ENCODE peak calls at places on chromosome 16, in five cellular contexts. Z, X, E, U and F are unnamed samples. For H3K36me3, the result is how much of the 10 kb centered on the place peaks cover.

GRCh38 chr16:23496826-23497542 is 13.3 kb downstream of the GGA2 start:
- DNase-seq in Z (no peak), X (no peak), E (peak), U (no peak), F (peak)

GRCh38 chr16:19410435-19411153 is 7.1 kb upstream of the TMC5 start:
- DNase-seq in Z (peak), X (peak), E (peak), U (peak), F (peak)

GRCh38 chr16:56988161-56988947 is 1.0 kb upstream of the NLRC5 start:
- DNase-seq in Z (no peak), X (no peak), E (peak), U (no peak), F (peak)

GRCh38 chr16:49842972-49843371 is 12.9 kb downstream of the ZNF423 start:
- DNase-seq in Z (no peak), X (no peak), E (no peak), U (no peak), F (no peak)

GRCh38 chr16:89350701-89351380 is 133.3 kb downstream of the ZNF778 start:
- DNase-seq in Z (no peak), X (no peak), E (no peak), U (no peak), F (no peak)

GRCh38 chr16:11631214-11631613 is 37.0 kb upstream of the SNN start:
- DNase-seq in Z (no peak), X (no peak), E (no peak), U (no peak), F (no peak)

GRCh38 chr16:58508671-58509251 is 6.6 kb upstream of the SETD6 start:
- DNase-seq in Z (no peak), X (no peak), E (no peak), U (no peak), F (peak)

GRCh38 chr16:66479661-66480264 is 52.7 kb downstream of the BEAN1 start:
- DNase-seq in Z (peak), X (no peak), E (no peak), U (no peak), F (peak)

GRCh38 chr16:24046442-24046841 is 209.7 kb upstream of the CACNG3 start:
- DNase-seq in Z (peak), X (no peak), E (no peak), U (peak), F (no peak)

GRCh38 chr16:88528902-88529318 is 41.3 kb upstream of the ZC3H18 start:
- DNase-seq in Z (no peak), X (no peak), E (no peak), U (no peak), F (no peak)

GRCh38 chr16:51674615-51675014 is 523.5 kb upstream of the SALL1 start:
- DNase-seq in Z (no peak), X (no peak), E (no peak), U (no peak), F (no peak)

GRCh38 chr16:2523801-2524231 is 3.6 kb downstream of the AMDHD2 start:
- DNase-seq in Z (no peak), X (no peak), E (no peak), U (no peak), F (peak)

GRCh38 chr16:5042574-5043171 is 8.9 kb upstream of the NAGPA start:
- DNase-seq in Z (peak), X (peak), E (no peak), U (peak), F (no peak)

GRCh38 chr16:59341368-59341767 is 607.3 kb upstream of the GOT2 start:
- DNase-seq in Z (peak), X (no peak), E (no peak), U (peak), F (no peak)

GRCh38 chr16:73126453-73126853 is 78.5 kb upstream of the ZFHX3 start:
- DNase-seq in Z (no peak), X (no peak), E (no peak), U (no peak), F (no peak)

GRCh38 chr16:15900357-15900756 is 12.0 kb upstream of the CEP20 start:
- DNase-seq in Z (no peak), X (no peak), E (no peak), U (no peak), F (no peak)

GRCh38 chr16:57630402-57630787 is 2.0 kb downstream of the ADGRG1 start:
- DNase-seq in Z (peak), X (no peak), E (no peak), U (no peak), F (no peak)

GRCh38 chr16:84268661-84269060 is 26.0 kb upstream of the WFDC1 start:
- DNase-seq in Z (no peak), X (no peak), E (no peak), U (no peak), F (no peak)

GRCh38 chr16:24499193-24499814 is 40.1 kb upstream of the RBBP6 start:
- DNase-seq in Z (peak), X (peak), E (peak), U (peak), F (no peak)

GRCh38 chr16:31874354-31875111 is 926 bp downstream of the ZNF267 start:
- DNase-seq in Z (no peak), X (peak), E (no peak), U (peak), F (no peak)

GRCh38 chr16:83802135-83802534 is 5.6 kb upstream of the HSBP1 start:
- DNase-seq in Z (no peak), X (peak), E (no peak), U (no peak), F (no peak)

GRCh38 chr16:89579351-89579750 is 3.8 kb downstream of the CPNE7 start:
- DNase-seq in Z (no peak), X (no peak), E (no peak), U (no peak), F (no peak)

GRCh38 chr16:8935989-8936388 is 27.7 kb downstream of the USP7 start:
- DNase-seq in Z (peak), X (no peak), E (no peak), U (no peak), F (no peak)
- TF ChIP-seq CTCF in Z (peak), X (no peak), E (no peak), U (peak), F (peak)

GRCh38 chr16:3770530-3770929 is 53.2 kb upstream of the TRAP1 start:
- DNase-seq in Z (no peak), X (peak), E (no peak), U (no peak), F (peak)

GRCh38 chr16:3767333-3767977 is 50.1 kb upstream of the TRAP1 start:
- DNase-seq in Z (peak), X (no peak), E (no peak), U (no peak), F (no peak)

GRCh38 chr16:3771513-3771912 is 54.2 kb upstream of the TRAP1 start:
- DNase-seq in Z (no peak), X (peak), E (no peak), U (no peak), F (no peak)

GRCh38 chr16:3769942-3770341 is 52.6 kb upstream of the TRAP1 start:
- DNase-seq in Z (peak), X (no peak), E (no peak), U (no peak), F (peak)

DNA sequence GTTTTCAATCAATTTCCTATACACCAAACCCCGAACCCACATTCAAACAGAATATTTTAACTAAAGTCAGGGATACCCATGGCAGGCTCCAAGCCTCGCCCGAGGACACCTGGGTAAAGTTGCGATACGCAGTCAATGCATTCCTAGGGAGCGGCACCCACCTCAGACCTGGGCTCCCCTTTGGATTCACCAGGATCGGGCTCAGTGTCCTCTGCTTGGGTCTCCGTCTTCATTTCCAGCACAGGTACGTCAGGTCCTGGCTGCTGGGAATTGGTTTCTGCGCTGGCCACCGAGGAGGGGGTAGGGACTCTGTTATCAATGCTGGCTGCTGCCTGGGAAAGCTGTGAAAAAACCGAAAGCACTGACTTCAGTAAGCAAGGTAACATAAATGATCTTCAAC is 51.7 kb upstream of the TRAP1 start:
- DNase-seq in Z (peak), X (no peak), E (no peak), U (no peak), F (no peak)
- H3K36me3 ChIP-seq in Z (half or more), X (under half), E (under half), U (half or more), F (under half)

GRCh38 chr16:30633526-30633925 is 17.2 kb upstream of the PRR14 start:
- DNase-seq in Z (no peak), X (no peak), E (no peak), U (no peak), F (no peak)
- H3K4me3 ChIP-seq in Z (peak), X (peak), E (peak), U (peak), F (peak)

DNA sequence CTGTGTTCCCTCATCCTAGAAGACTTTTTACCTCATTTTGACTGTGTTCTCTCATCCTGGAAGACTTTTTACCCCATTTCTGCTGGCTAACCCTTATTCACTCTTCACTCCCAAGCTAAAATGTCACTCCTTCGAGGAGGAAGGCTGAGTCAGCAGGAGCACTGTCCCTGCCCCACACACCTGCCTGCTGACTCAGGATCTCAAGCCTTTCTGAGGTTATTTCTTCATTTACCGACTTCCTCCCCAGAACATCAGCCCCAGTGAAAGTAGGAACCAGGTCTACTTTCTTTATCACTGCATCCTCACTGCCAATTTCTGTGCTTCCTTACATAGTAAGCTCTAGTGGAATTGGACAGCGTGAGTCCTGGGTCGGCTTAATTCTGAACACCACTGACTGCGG is 220.6 kb downstream of the HS3ST4 start:
- DNase-seq in Z (no peak), X (no peak), E (no peak), U (no peak), F (no peak)
- TF ChIP-seq CTCF in Z (no peak), X (no peak), E (no peak), U (no peak), F (no peak)